ENCODE peak calls at places on chromosomes 13 and 19, in six cellular contexts. Z is brain microvascular endothelial cell, C is IMR-90, D is endodermal cell, U is body of pancreas, R is AG09309. L is an unnamed sample.

GRCh38 chr19:38049105-38049649 is 142.2 kb downstream of the SIPA1L3 start:
- DNase-seq in Z (peak), U (no peak), D (no peak), C (no peak), R (no peak), L (no peak)

GRCh38 chr13:113742000-113742441 is 17.0 kb upstream of the TMEM255B start:
- DNase-seq in C (peak), Z (no peak), R (no peak), U (peak), D (peak), L (peak)

GRCh38 chr19:41919948-41920712 is 8.1 kb downstream of the ERFL start:
- DNase-seq in C (no peak), R (no peak), D (no peak), U (no peak), Z (no peak), L (no peak)

GRCh38 chr13:94706854-94707399 is 5.4 kb downstream of the SOX21 start:
- DNase-seq in U (no peak), R (no peak), C (no peak), Z (no peak), D (no peak), L (no peak)

GRCh38 chr13:27971236-27971645 is 2.1 kb upstream of the CDX2 start:
- DNase-seq in C (no peak), Z (no peak), D (peak), R (no peak), U (no peak), L (no peak)

GRCh38 chr13:94433055-94433947 is 46.2 kb downstream of the DCT start:
- DNase-seq in R (no peak), Z (no peak), C (no peak), U (no peak), D (peak), L (no peak)

GRCh38 chr13:19152403-19152802 is 29.2 kb downstream of the TUBA3C start:
- DNase-seq in C (no peak), Z (no peak), U (no peak), D (no peak), R (no peak), L (no peak)

GRCh38 chr13:105346141-105346766 is 1189.2 kb downstream of the EFNB2 start:
- DNase-seq in U (no peak), D (no peak), Z (peak), C (peak), R (peak), L (peak)

GRCh38 chr19:2328401-2329161 is at the start of the genes LSM7 and SPPL2B:
- DNase-seq in U (peak), D (peak), Z (peak), R (peak), C (peak), L (peak)

GRCh38 chr13:50762969-50763568 is 80.4 kb downstream of the DLEU7 start:
- DNase-seq in C (no peak), R (no peak), D (no peak), U (no peak), Z (no peak), L (no peak)

GRCh38 chr19:43562211-43562697 is 13.1 kb downstream of the XRCC1 start:
- DNase-seq in D (no peak), U (no peak), R (no peak), C (no peak), Z (no peak), L (no peak)

GRCh38 chr13:50529154-50529882 is 314.2 kb downstream of the DLEU7 start:
- DNase-seq in D (peak), U (peak), R (peak), Z (peak), C (peak), L (no peak)

GRCh38 chr13:50580684-50581305 is 262.7 kb downstream of the DLEU7 start:
- DNase-seq in D (no peak), U (no peak), R (peak), Z (peak), C (peak), L (peak)

GRCh38 chr13:94233401-94233800 is 246.1 kb downstream of the DCT start:
- DNase-seq in R (peak), D (no peak), Z (peak), U (peak), C (peak), L (peak)

GRCh38 chr19:574658-575526 is 2.5 kb downstream of the BSG start:
- DNase-seq in D (peak), R (no peak), Z (peak), U (peak), C (peak), L (peak)

GRCh38 chr19:31553112-31553843 is 204.0 kb upstream of the TSHZ3 start:
- DNase-seq in R (no peak), D (no peak), C (no peak), Z (no peak), U (no peak), L (no peak)

GRCh38 chr19:47186337-47187022 is 44.5 kb downstream of the BBC3 start:
- DNase-seq in R (no peak), D (no peak), Z (no peak), U (no peak), C (no peak), L (no peak)

GRCh38 chr13:79404985-79405384 is 1.1 kb downstream of the RBM26 start:
- DNase-seq in D (no peak), C (no peak), Z (no peak), U (no peak), R (no peak), L (peak)

GRCh38 chr19:52961981-52962380 is 700 bp downstream of the ZNF816 start:
- DNase-seq in R (no peak), Z (peak), C (no peak), U (no peak), D (no peak), L (peak)

GRCh38 chr13:101751488-101751887 is 299.0 kb downstream of the ITGBL1 start:
- DNase-seq in U (no peak), D (no peak), R (peak), C (peak), Z (peak), L (peak)

GRCh38 chr19:49057636-49058234 is at the start of gene CGB7:
- DNase-seq in Z (peak), R (no peak), D (peak), C (peak), U (peak), L (peak)

GRCh38 chr13:43787518-43787891 is 733 bp upstream of the ENOX1 start:
- DNase-seq in D (no peak), U (no peak), C (no peak), R (no peak), Z (no peak), L (no peak)

GRCh38 chr13:114132419-114133121 is at the start of gene RASA3:
- DNase-seq in U (peak), Z (peak), C (peak), R (no peak), D (peak), L (peak)

GRCh38 chr13:43235028-43235427 is 211.6 kb downstream of the DNAJC15 start:
- DNase-seq in U (no peak), C (no peak), Z (no peak), R (no peak), D (no peak), L (peak)

GRCh38 chr13:99417151-99417820 is 84.0 kb upstream of the TM9SF2 start:
- DNase-seq in Z (no peak), R (no peak), D (peak), U (no peak), C (no peak), L (no peak)

GRCh38 chr19:55489711-55490477 is 1.7 kb downstream of the SSC5D start:
- DNase-seq in R (no peak), C (no peak), U (no peak), D (no peak), Z (no peak), L (no peak)

GRCh38 chr19:40265055-40265762 is 19.9 kb downstream of the AKT2 start:
- DNase-seq in Z (no peak), U (no peak), D (no peak), R (no peak), C (no peak), L (no peak)

GRCh38 chr19:40264314-40265054 is 20.7 kb downstream of the AKT2 start:
- DNase-seq in Z (no peak), D (no peak), C (no peak), U (no peak), R (no peak), L (no peak)

GRCh38 chr19:40265763-40266099 is 19.4 kb downstream of the AKT2 start:
- DNase-seq in R (no peak), C (no peak), U (no peak), D (no peak), Z (no peak), L (no peak)

GRCh38 chr19:40262422-40262821 is 22.7 kb downstream of the AKT2 start:
- DNase-seq in Z (no peak), R (no peak), U (no peak), C (no peak), D (no peak), L (no peak)

GRCh38 chr19:40263440-40264313 is 21.5 kb downstream of the AKT2 start:
- DNase-seq in C (no peak), R (no peak), Z (no peak), U (no peak), D (no peak), L (no peak)
- H3K4me3 ChIP-seq in C (no peak), R (no peak), Z (no peak), U (no peak), D (no peak), L (no peak)

GRCh38 chr13:26785845-26786630 is 25.5 kb upstream of the GPR12 start:
- DNase-seq in D (peak), Z (no peak), U (peak), C (no peak), R (no peak), L (no peak)
- H3K4me3 ChIP-seq in D (peak), Z (no peak), U (no peak), C (no peak), R (no peak), L (no peak)

DNA sequence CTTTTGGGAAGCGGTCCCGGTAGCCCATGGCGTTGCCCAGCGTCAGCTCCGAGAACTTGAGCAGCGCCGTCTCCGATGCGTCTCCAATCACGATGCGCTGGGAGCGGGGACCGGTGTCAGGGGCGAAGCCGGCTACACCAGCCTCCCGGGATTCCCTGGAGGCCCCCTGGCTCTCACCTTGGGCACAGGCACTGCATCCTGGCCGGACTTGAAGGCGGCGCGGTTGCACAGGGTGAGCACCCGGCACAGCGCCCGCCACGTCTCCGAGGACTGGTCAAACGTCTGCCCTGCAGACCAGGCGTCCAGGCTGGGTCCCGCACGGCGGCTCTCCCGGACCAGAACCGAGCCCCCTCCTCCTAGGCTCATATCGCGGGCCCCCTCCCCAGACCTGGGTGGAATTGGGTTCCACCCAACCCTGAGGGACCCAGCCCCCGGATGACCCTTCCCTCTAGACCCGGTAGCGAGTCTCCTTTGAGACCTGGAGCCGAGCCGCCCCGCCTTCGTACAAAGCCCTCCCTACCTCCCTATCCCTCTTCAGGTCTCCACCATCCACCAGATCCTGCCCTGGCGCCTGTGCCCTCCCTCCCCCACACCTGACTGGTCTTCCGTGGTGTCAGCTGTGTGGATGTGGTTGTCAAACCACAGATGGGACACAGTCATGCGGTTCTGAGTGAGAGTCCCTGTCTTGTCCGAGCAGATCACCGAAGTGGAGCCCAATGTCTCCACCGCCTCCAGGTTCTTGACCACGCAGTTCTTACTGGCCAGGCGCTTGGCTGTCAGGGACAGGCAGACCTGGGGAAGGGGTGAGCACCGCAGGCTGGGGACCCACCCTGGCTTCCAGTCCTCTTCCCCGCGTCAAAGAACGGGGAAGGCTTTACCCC is 4.8 kb downstream of the ATP4A start:
- DNase-seq in D (no peak), C (no peak), R (no peak), U (no peak), Z (no peak), L (no peak)
- H3K4me3 ChIP-seq in D (peak), C (no peak), R (no peak), U (peak), Z (peak), L (no peak)

GRCh38 chr19:15672580-15673175 is at the start of gene CYP4F12:
- DNase-seq in U (peak), C (no peak), Z (no peak), R (no peak), D (no peak), L (peak)
- H3K4me3 ChIP-seq in U (no peak), C (no peak), Z (no peak), R (no peak), D (no peak), L (peak)

GRCh38 chr19:32889137-32889934 is 19.8 kb upstream of the SLC7A9 start:
- DNase-seq in D (no peak), R (no peak), C (no peak), Z (no peak), U (no peak), L (no peak)

GRCh38 chr19:32890326-32890725 is 20.8 kb upstream of the SLC7A9 start:
- DNase-seq in U (no peak), D (no peak), C (no peak), Z (no peak), R (no peak), L (no peak)

GRCh38 chr19:32891609-32892008 is 22.0 kb upstream of the SLC7A9 start:
- DNase-seq in D (no peak), R (no peak), C (no peak), U (no peak), Z (no peak), L (no peak)

GRCh38 chr19:32887572-32887971 is 18.0 kb upstream of the SLC7A9 start:
- DNase-seq in D (no peak), R (no peak), C (no peak), U (no peak), Z (no peak), L (no peak)

DNA sequence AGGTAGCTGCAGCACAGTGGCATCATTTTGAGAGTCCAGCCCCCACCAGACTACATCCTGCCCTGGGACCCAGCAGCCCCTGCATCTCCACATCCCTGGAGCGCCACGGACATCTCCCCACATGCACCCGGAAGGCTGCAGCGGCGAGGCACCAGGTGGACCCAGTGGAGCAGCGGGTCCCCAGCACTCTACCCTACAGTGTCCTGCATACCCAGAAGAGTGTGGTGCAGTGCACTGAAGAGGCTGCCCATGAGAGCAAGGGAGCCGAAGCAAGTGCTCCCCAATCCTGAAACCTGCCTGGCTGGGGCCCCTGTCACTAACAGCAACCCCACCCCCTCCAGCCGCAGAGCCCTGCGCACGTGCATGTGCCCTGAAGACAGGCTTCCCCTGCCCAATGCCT is 21.3 kb upstream of the SLC7A9 start:
- DNase-seq in C (no peak), D (no peak), Z (no peak), U (no peak), R (no peak), L (no peak)
- H3K4me3 ChIP-seq in C (no peak), D (no peak), Z (no peak), U (no peak), R (no peak), L (no peak)

GRCh38 chr19:3984908-3985642 is at the start of gene EEF2:
- DNase-seq in D (peak), U (peak), C (peak), R (peak), Z (peak), L (peak)
- H3K4me3 ChIP-seq in D (peak), U (peak), C (peak), R (peak), Z (peak), L (peak)

GRCh38 chr19:14056741-14057356 is 5.0 kb downstream of the PALM3 start:
- DNase-seq in D (no peak), U (no peak), C (no peak), R (no peak), Z (no peak), L (no peak)
- H3K4me3 ChIP-seq in D (no peak), U (no peak), C (peak), R (peak), Z (peak), L (no peak)

GRCh38 chr19:11699931-11700794 is 38.6 kb downstream of the ZNF823 start:
- DNase-seq in Z (peak), R (no peak), C (peak), U (peak), D (peak), L (peak)
- H3K4me3 ChIP-seq in Z (no peak), R (no peak), C (no peak), U (no peak), D (no peak), L (no peak)

GRCh38 chr19:13959962-13960862 is 7.9 kb downstream of the DCAF15 start:
- DNase-seq in D (peak), Z (no peak), R (no peak), C (no peak), U (no peak), L (no peak)
- H3K4me3 ChIP-seq in D (no peak), Z (no peak), R (no peak), C (no peak), U (no peak), L (no peak)

GRCh38 chr19:17471410-17472125 is 1.2 kb downstream of the SLC27A1 start:
- DNase-seq in D (peak), C (no peak), R (no peak), U (no peak), Z (no peak), L (no peak)
- H3K4me3 ChIP-seq in D (peak), C (peak), R (peak), U (no peak), Z (peak), L (peak)

L was measured in adipocyte.